ENCODE peak calls at places on chromosomes 3 and 15, in five cellular contexts. O is GM03348; W is activated naive CD8-positive, alpha-beta T cell treated with anti-CD3 and anti-CD28 coated beads, Interleukin-2, amount 10 ng/mL, durations not matched to agents 7 days and 5 days; H is upper lobe of right lung; X is tibial nerve. M is an unnamed sample.

GRCh38 chr3:37103103-37103815 is 71.1 kb downstream of the LRRFIP2 start:
- DNase-seq in O (no peak), W (no peak), H (no peak), X (no peak), M (no peak)

GRCh38 chr3:46713048-46713897 is 4.4 kb downstream of the PRSS50 start:
- DNase-seq in O (no peak), W (no peak), H (peak), X (peak), M (no peak)

GRCh38 chr15:59751552-59752413 is 62.7 kb upstream of the BNIP2 start:
- DNase-seq in O (no peak), W (no peak), H (no peak), X (no peak), M (no peak)

GRCh38 chr3:47416041-47416440 is 35.2 kb downstream of the PTPN23 start:
- DNase-seq in O (no peak), W (no peak), H (no peak), X (no peak), M (no peak)

GRCh38 chr3:150147776-150148175 is 177.1 kb upstream of the PFN2 start:
- DNase-seq in O (no peak), W (no peak), H (no peak), X (no peak), M (no peak)

GRCh38 chr3:122272889-122273288 is 52.2 kb upstream of the CSTA start:
- DNase-seq in O (no peak), W (no peak), H (no peak), X (no peak), M (no peak)

GRCh38 chr3:128620268-128620691 is 30.3 kb downstream of the RPN1 start:
- DNase-seq in O (no peak), W (no peak), H (no peak), X (no peak), M (peak)

GRCh38 chr15:52180196-52180835 is 10.9 kb downstream of the GNB5 start:
- DNase-seq in O (no peak), W (no peak), H (no peak), X (no peak), M (no peak)

GRCh38 chr15:28043625-28044520 is 55.2 kb downstream of the OCA2 start:
- DNase-seq in O (no peak), W (no peak), H (no peak), X (no peak), M (no peak)

GRCh38 chr3:157459706-157460105 is 23.1 kb downstream of the PTX3 start:
- DNase-seq in O (no peak), W (no peak), H (no peak), X (no peak), M (no peak)